ENCODE peak calls at places on chromosomes 12 and 14, in four cellular contexts. E is heart right ventricle, U is breast epithelium, R is upper lobe of left lung. O is an unnamed sample.

GRCh38 chr14:79373451-79373850 is 837.9 kb downstream of the DIO2 start:
- DNase-seq in R (no peak), E (no peak), U (no peak), O (no peak)

GRCh38 chr14:97977711-97978261 is 1180.6 kb downstream of the VRK1 start:
- DNase-seq in E (peak), U (peak), R (peak), O (no peak)

GRCh38 chr12:124964836-124965462 is 24.0 kb downstream of the DHX37 start:
- DNase-seq in E (no peak), R (no peak), U (no peak), O (no peak)

GRCh38 chr12:104605685-104606084 is 148.9 kb downstream of the CHST11 start:
- DNase-seq in E (peak), R (peak), U (no peak), O (no peak)

GRCh38 chr12:1799882-1800645 is 20.3 kb upstream of the LRTM2 start:
- DNase-seq in U (no peak), R (no peak), E (no peak), O (peak)

GRCh38 chr12:52164624-52165023 is 27.2 kb downstream of the KRT80 start:
- DNase-seq in R (no peak), U (no peak), E (no peak), O (no peak)

GRCh38 chr12:51636581-51636980 is 45.5 kb downstream of the SCN8A start:
- DNase-seq in E (no peak), R (no peak), U (no peak), O (no peak)

GRCh38 chr14:60184597-60185555 is 19.7 kb upstream of the DHRS7 start:
- DNase-seq in U (no peak), E (no peak), R (no peak), O (no peak)

GRCh38 chr12:51926064-51926632 is 18.8 kb downstream of the ACVRL1 start:
- DNase-seq in R (no peak), E (no peak), U (peak), O (no peak)

GRCh38 chr14:77324816-77325745 is 4.2 kb downstream of the GSTZ1 start:
- DNase-seq in E (no peak), R (no peak), U (no peak), O (no peak)

GRCh38 chr12:1629338-1630080 is 478 bp downstream of the WNT5B start:
- DNase-seq in E (no peak), U (no peak), R (no peak), O (no peak)

GRCh38 chr14:61355892-61356325 is 34.5 kb downstream of the PRKCH start:
- DNase-seq in E (peak), U (peak), R (peak), O (peak)

GRCh38 chr12:23964812-23965211 is 15.3 kb upstream of the SOX5 start:
- DNase-seq in R (no peak), U (no peak), E (no peak), O (no peak)

GRCh38 chr14:55152052-55152753 is 23.2 kb downstream of the LGALS3 start:
- DNase-seq in U (no peak), E (no peak), R (no peak), O (no peak)

GRCh38 chr14:21078287-21078686 is 8.2 kb downstream of the ARHGEF40 start:
- DNase-seq in E (no peak), R (no peak), U (no peak), O (no peak)

GRCh38 chr14:95664046-95664445 is 22.2 kb upstream of the TCL1B start:
- DNase-seq in R (no peak), E (no peak), U (no peak), O (no peak)

GRCh38 chr12:86234309-86234708 is 21.9 kb downstream of the MGAT4C start:
- DNase-seq in R (no peak), E (no peak), U (no peak), O (no peak)

GRCh38 chr12:5428332-5429221 is 3.3 kb upstream of the NTF3 start:
- DNase-seq in U (no peak), R (no peak), E (peak), O (no peak)

GRCh38 chr12:91316161-91316759 is 133.6 kb upstream of the DCN start:
- DNase-seq in U (no peak), E (peak), R (no peak), O (no peak)

GRCh38 chr12:57096099-57096572 is 7.2 kb downstream of the NAB2 start:
- DNase-seq in U (no peak), R (no peak), E (no peak), O (no peak)

GRCh38 chr12:9674226-9674590 is 4.7 kb downstream of the CLEC2D start:
- DNase-seq in U (no peak), R (no peak), E (no peak), O (no peak)

GRCh38 chr14:89911018-89911919 is 43.3 kb downstream of the EFCAB11 start:
- DNase-seq in R (no peak), U (no peak), E (no peak), O (no peak)

GRCh38 chr12:1918081-1918874 is at the start of gene CACNA2D4:
- DNase-seq in E (no peak), U (no peak), R (no peak), O (no peak)

GRCh38 chr12:132492522-132492921 is 2.6 kb downstream of the FBRSL1 start:
- DNase-seq in E (no peak), R (no peak), U (no peak), O (no peak)

GRCh38 chr12:131988054-131988796 is 38.5 kb downstream of the EP400 start:
- DNase-seq in R (no peak), U (no peak), E (no peak), O (no peak)

GRCh38 chr14:72906879-72907278 is 13.0 kb upstream of the DPF3 start:
- DNase-seq in R (no peak), E (no peak), U (no peak), O (no peak)

GRCh38 chr12:5889381-5890047 is 55.5 kb downstream of the ANO2 start:
- DNase-seq in E (no peak), U (no peak), R (no peak), O (no peak)

GRCh38 chr12:24143928-24144327 is 194.5 kb upstream of the SOX5 start:
- DNase-seq in E (no peak), U (no peak), R (no peak), O (no peak)

GRCh38 chr12:69623970-69624369 is 13.3 kb upstream of the LRRC10 start:
- DNase-seq in E (peak), R (peak), U (no peak), O (no peak)

DNA sequence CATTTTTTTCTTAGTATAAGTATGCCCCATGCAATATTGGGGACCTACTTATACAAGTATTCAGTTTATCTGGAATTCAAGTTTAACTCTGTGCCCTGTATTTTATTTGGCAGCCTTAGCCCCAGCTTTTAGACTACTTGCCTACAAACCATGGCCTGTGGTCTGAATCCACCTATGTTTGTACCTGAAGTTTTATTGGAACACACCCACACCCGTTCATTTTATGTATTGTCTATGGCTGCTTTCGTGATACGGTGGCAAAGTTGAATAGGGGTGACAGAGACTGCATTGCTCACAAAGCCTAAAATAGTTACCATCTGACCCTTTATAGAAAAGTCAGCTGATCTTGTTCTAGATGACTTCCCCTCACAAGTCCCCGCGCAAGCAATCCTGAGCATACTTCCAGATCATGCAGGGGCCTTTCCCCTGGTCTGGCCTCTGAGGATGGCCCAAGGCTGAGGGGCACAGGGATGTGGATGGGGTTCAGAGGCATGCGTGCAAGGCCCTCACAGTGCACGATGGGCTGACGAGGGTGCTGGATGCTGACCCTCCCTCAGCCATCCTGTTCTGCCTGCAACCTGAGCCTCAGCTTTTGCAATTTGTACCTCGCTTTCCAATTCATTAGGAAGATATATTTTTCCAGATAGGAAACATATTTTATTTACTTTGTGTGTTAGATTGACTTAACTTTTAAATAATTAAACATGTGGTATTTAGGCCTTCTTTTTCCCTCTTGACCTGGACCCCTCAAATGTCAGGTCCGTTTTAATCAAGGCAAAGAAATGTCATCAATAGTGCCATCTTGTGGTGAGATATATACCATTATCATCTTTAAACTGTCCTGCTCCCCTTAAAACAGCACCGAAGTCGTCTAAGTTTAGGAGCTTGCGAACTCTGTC is 527.3 kb upstream of the CCDC196 start:
- DNase-seq in E (no peak), R (no peak), U (no peak), O (no peak)
- TF ChIP-seq CTCF in E (peak), R (peak), U (no peak), O (peak)

GRCh38 chr14:53964249-53964648 is 7.6 kb upstream of the BMP4 start:
- DNase-seq in R (no peak), E (no peak), U (no peak), O (no peak)

GRCh38 chr14:53968756-53969155 is 12.1 kb upstream of the BMP4 start:
- DNase-seq in E (no peak), U (no peak), R (no peak), O (no peak)

GRCh38 chr14:53962954-53963490 is 6.4 kb upstream of the BMP4 start:
- DNase-seq in R (peak), U (no peak), E (no peak), O (no peak)

GRCh38 chr14:53967606-53968005 is 11.0 kb upstream of the BMP4 start:
- DNase-seq in E (no peak), U (no peak), R (no peak), O (no peak)

GRCh38 chr14:53963491-53964227 is 7.0 kb upstream of the BMP4 start:
- DNase-seq in R (peak), E (peak), U (peak), O (peak)
- TF ChIP-seq CTCF in R (peak), E (no peak), U (peak), O (peak)

GRCh38 chr14:100725587-100726387 is 905 bp upstream of the DLK1 start:
- DNase-seq in R (no peak), U (no peak), E (no peak), O (no peak)
- TF ChIP-seq CTCF in R (no peak), U (no peak), E (no peak), O (no peak)

GRCh38 chr12:45745861-45746277 is 16.4 kb downstream of the ARID2 start:
- DNase-seq in E (no peak), U (no peak), R (no peak), O (no peak)
- TF ChIP-seq CTCF in E (peak), U (no peak), R (no peak), O (peak)

GRCh38 chr14:64804754-64805260 is 74.9 kb downstream of the SPTB start:
- DNase-seq in E (no peak), R (no peak), U (no peak), O (no peak)

GRCh38 chr14:64799555-64799954 is 80.2 kb downstream of the SPTB start:
- DNase-seq in R (no peak), E (no peak), U (no peak), O (no peak)

GRCh38 chr14:64801800-64802199 is 77.9 kb downstream of the SPTB start:
- DNase-seq in U (no peak), E (no peak), R (no peak), O (no peak)

GRCh38 chr14:64800000-64800399 is 79.7 kb downstream of the SPTB start:
- DNase-seq in E (peak), R (peak), U (no peak), O (no peak)

DNA sequence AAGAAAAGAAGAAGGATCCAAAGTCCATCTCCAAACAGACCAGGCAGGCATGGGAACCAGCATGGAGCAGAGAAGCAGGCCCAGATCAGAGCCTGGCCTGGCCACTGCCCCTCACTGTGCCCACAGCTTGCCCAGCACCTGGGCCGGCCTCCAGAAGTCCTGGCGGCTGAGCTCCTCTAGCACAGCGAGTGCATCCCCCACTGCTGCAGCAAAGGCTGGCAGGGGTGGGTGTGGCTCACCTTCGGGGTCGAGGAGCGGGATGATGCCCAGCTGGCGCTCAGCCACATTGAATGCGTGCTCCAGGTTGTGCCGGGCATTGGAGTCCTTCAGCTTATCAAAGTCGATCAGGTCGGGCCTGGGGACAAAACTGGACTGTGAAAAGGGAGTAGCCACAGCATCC is 78.7 kb downstream of the SPTB start:
- DNase-seq in E (no peak), R (no peak), U (no peak), O (no peak)
- TF ChIP-seq CTCF in E (no peak), R (no peak), U (no peak), O (no peak)

GRCh38 chr12:48818831-48819590 is 715 bp downstream of the CACNB3 start:
- DNase-seq in R (no peak), U (no peak), E (no peak), O (no peak)
- TF ChIP-seq CTCF in R (no peak), U (no peak), E (no peak), O (peak)

GRCh38 chr12:16844875-16845274 is 238.9 kb upstream of the LMO3 start:
- DNase-seq in E (no peak), U (no peak), R (no peak), O (no peak)
- TF ChIP-seq CTCF in E (no peak), U (no peak), R (no peak), O (no peak)